ENCODE peak calls at places on chromosomes 13 and 19, in four cellular contexts. L, H, G and C are unnamed samples.

GRCh38 chr13:110108348-110109139 is 198.4 kb downstream of the COL4A1 start:
- DNase-seq in L (peak), H (peak), G (no peak), C (peak)

GRCh38 chr13:32150794-32151193 is 119.2 kb downstream of the FRY start:
- DNase-seq in L (no peak), H (no peak), G (no peak), C (no peak)

GRCh38 chr13:29918845-29919244 is 68.4 kb upstream of the UBL3 start:
- DNase-seq in L (no peak), H (peak), G (no peak), C (no peak)

GRCh38 chr13:113299951-113300350 is 2.9 kb downstream of the LAMP1 start:
- DNase-seq in L (no peak), H (no peak), G (no peak), C (no peak)

GRCh38 chr19:45455707-45456499 is 11.9 kb upstream of the FOSB start:
- DNase-seq in L (no peak), H (peak), G (no peak), C (no peak)

GRCh38 chr13:97539651-97540230 is 105.8 kb downstream of the RAP2A start:
- DNase-seq in L (no peak), H (no peak), G (no peak), C (no peak)

GRCh38 chr19:44003461-44004134 is 841 bp downstream of the ZNF230 start:
- DNase-seq in L (no peak), H (peak), G (no peak), C (no peak)

GRCh38 chr19:54662730-54663129 is at the start of gene LILRB4:
- DNase-seq in L (no peak), H (no peak), G (no peak), C (peak)

GRCh38 chr13:46087481-46087880 is 17.4 kb downstream of the CPB2 start:
- DNase-seq in L (no peak), H (no peak), G (no peak), C (no peak)

GRCh38 chr13:85806553-85807175 is 7.4 kb upstream of the SLITRK6 start:
- DNase-seq in L (no peak), H (peak), G (no peak), C (peak)

GRCh38 chr13:30088312-30088855 is 219.0 kb downstream of the KATNAL1 start:
- DNase-seq in L (no peak), H (no peak), G (no peak), C (no peak)

GRCh38 chr13:41200126-41200525 is 5.8 kb upstream of the KBTBD7 start:
- DNase-seq in L (no peak), H (no peak), G (no peak), C (no peak)

GRCh38 chr13:87166348-87166747 is 504.8 kb upstream of the SLITRK5 start:
- DNase-seq in L (no peak), H (no peak), G (no peak), C (no peak)

GRCh38 chr19:45128109-45128508 is 32.7 kb downstream of the NKPD1 start:
- DNase-seq in L (no peak), H (no peak), G (no peak), C (no peak)

GRCh38 chr13:99033814-99034213 is 56.0 kb upstream of the DOCK9 start:
- DNase-seq in L (no peak), H (peak), G (no peak), C (peak)

GRCh38 chr19:18795540-18795939 is 4.4 kb upstream of the COMP start:
- DNase-seq in L (no peak), H (no peak), G (no peak), C (no peak)

GRCh38 chr19:1675633-1676350 is 23.4 kb upstream of the TCF3 start:
- DNase-seq in L (no peak), H (no peak), G (no peak), C (no peak)

GRCh38 chr13:39506559-39507390 is 96.2 kb downstream of the LHFPL6 start:
- DNase-seq in L (no peak), H (no peak), G (no peak), C (no peak)

GRCh38 chr13:94673841-94674240 is 38.5 kb downstream of the SOX21 start:
- DNase-seq in L (no peak), H (no peak), G (no peak), C (no peak)

GRCh38 chr19:55080121-55080914 is 4.6 kb downstream of the EPS8L1 start:
- DNase-seq in L (no peak), H (peak), G (peak), C (no peak)

GRCh38 chr13:39273953-39274352 is 235.7 kb downstream of the NHLRC3 start:
- DNase-seq in L (no peak), H (peak), G (no peak), C (no peak)

GRCh38 chr13:93298741-93299140 is 72.1 kb downstream of the GPC6 start:
- DNase-seq in L (no peak), H (no peak), G (no peak), C (no peak)

GRCh38 chr13:41751277-41751676 is 209.6 kb downstream of the VWA8 start:
- DNase-seq in L (no peak), H (no peak), G (no peak), C (no peak)

GRCh38 chr19:43562698-43563241 is 12.6 kb downstream of the XRCC1 start:
- DNase-seq in L (peak), H (no peak), G (peak), C (peak)

GRCh38 chr19:3617463-3617862 is 9.1 kb downstream of the CACTIN start:
- DNase-seq in L (no peak), H (no peak), G (no peak), C (no peak)

GRCh38 chr13:44141213-44141724 is 232.4 kb upstream of the SERP2 start:
- DNase-seq in L (no peak), H (no peak), G (no peak), C (no peak)

GRCh38 chr19:49677232-49677881 is at the start of gene PRMT1:
- DNase-seq in L (no peak), H (peak), G (peak), C (no peak)

GRCh38 chr19:40740747-40741146 is 9.5 kb downstream of the ACTMAP start:
- DNase-seq in L (peak), H (no peak), G (no peak), C (no peak)